ENCODE peak calls at places on chromosomes 11 and 22, in seven cellular contexts. One of them, this sample, is unnamed.

GRCh38 chr11:93051181-93051580 is 81.7 kb downstream of the MTNR1B start:
- DNase-seq in GM06990: no peak
- DNase-seq in MCF 10A: no peak
- DNase-seq in prostate gland: no peak
- DNase-seq in type B pancreatic cell: no peak
- DNase-seq in AG04450: peak
- DNase-seq in choroid plexus epithelial cell: peak
- DNase-seq in this sample: no peak

GRCh38 chr22:20117656-20118571 is 888 bp upstream of the TRMT2A start:
- DNase-seq in prostate gland: no peak
- DNase-seq in choroid plexus epithelial cell: peak
- DNase-seq in MCF 10A: peak
- DNase-seq in GM06990: peak
- DNase-seq in AG04450: no peak
- DNase-seq in type B pancreatic cell: no peak
- DNase-seq in this sample: no peak

GRCh38 chr11:72278911-72279310 is 34.9 kb upstream of the PHOX2A start:
- DNase-seq in GM06990: no peak
- DNase-seq in AG04450: no peak
- DNase-seq in choroid plexus epithelial cell: peak
- DNase-seq in prostate gland: no peak
- DNase-seq in MCF 10A: no peak
- DNase-seq in type B pancreatic cell: no peak
- DNase-seq in this sample: no peak

GRCh38 chr11:122882809-122883681 is 486 bp downstream of the JHY start:
- DNase-seq in type B pancreatic cell: peak
- DNase-seq in MCF 10A: peak
- DNase-seq in choroid plexus epithelial cell: peak
- DNase-seq in GM06990: peak
- DNase-seq in prostate gland: peak
- DNase-seq in AG04450: no peak
- DNase-seq in this sample: peak

GRCh38 chr11:123616505-123617198 is 37.8 kb downstream of the SCN3B start:
- DNase-seq in prostate gland: peak
- DNase-seq in choroid plexus epithelial cell: peak
- DNase-seq in MCF 10A: peak
- DNase-seq in type B pancreatic cell: no peak
- DNase-seq in AG04450: peak
- DNase-seq in GM06990: no peak
- DNase-seq in this sample: no peak

GRCh38 chr22:39185601-39186012 is 33.1 kb upstream of the CBX7 start:
- DNase-seq in prostate gland: peak
- DNase-seq in GM06990: no peak
- DNase-seq in type B pancreatic cell: no peak
- DNase-seq in AG04450: no peak
- DNase-seq in choroid plexus epithelial cell: peak
- DNase-seq in MCF 10A: no peak
- DNase-seq in this sample: no peak

GRCh38 chr22:19717691-19718254 is 3.5 kb downstream of the SEPTIN5 start:
- DNase-seq in type B pancreatic cell: peak
- DNase-seq in GM06990: peak
- DNase-seq in AG04450: peak
- DNase-seq in MCF 10A: peak
- DNase-seq in prostate gland: peak
- DNase-seq in choroid plexus epithelial cell: peak
- DNase-seq in this sample: peak

GRCh38 chr11:94525933-94526332 is 13.7 kb downstream of the C11orf97 start:
- DNase-seq in type B pancreatic cell: no peak
- DNase-seq in choroid plexus epithelial cell: peak
- DNase-seq in prostate gland: peak
- DNase-seq in AG04450: no peak
- DNase-seq in MCF 10A: peak
- DNase-seq in GM06990: no peak
- DNase-seq in this sample: no peak

GRCh38 chr11:98589975-98590374 is 430.8 kb upstream of the CNTN5 start:
- DNase-seq in GM06990: no peak
- DNase-seq in prostate gland: no peak
- DNase-seq in choroid plexus epithelial cell: no peak
- DNase-seq in type B pancreatic cell: no peak
- DNase-seq in AG04450: no peak
- DNase-seq in MCF 10A: no peak
- DNase-seq in this sample: no peak

GRCh38 chr11:7600205-7600775 is 73.0 kb downstream of the CYB5R2 start:
- DNase-seq in AG04450: peak
- DNase-seq in GM06990: no peak
- DNase-seq in MCF 10A: peak
- DNase-seq in type B pancreatic cell: no peak
- DNase-seq in prostate gland: peak
- DNase-seq in choroid plexus epithelial cell: peak
- DNase-seq in this sample: no peak

GRCh38 chr11:110951041-110951440 is 238.8 kb upstream of the ARHGAP20 start:
- DNase-seq in type B pancreatic cell: no peak
- DNase-seq in AG04450: no peak
- DNase-seq in prostate gland: no peak
- DNase-seq in choroid plexus epithelial cell: peak
- DNase-seq in MCF 10A: no peak
- DNase-seq in GM06990: no peak
- DNase-seq in this sample: no peak

GRCh38 chr11:69127091-69127850 is 28.5 kb upstream of the SMIM38 start:
- DNase-seq in MCF 10A: no peak
- DNase-seq in type B pancreatic cell: no peak
- DNase-seq in GM06990: no peak
- DNase-seq in prostate gland: no peak
- DNase-seq in AG04450: no peak
- DNase-seq in choroid plexus epithelial cell: no peak
- DNase-seq in this sample: no peak

GRCh38 chr11:96103721-96104120 is 179.8 kb upstream of the MTMR2 start:
- DNase-seq in MCF 10A: no peak
- DNase-seq in type B pancreatic cell: no peak
- DNase-seq in prostate gland: no peak
- DNase-seq in GM06990: no peak
- DNase-seq in choroid plexus epithelial cell: no peak
- DNase-seq in AG04450: no peak
- DNase-seq in this sample: no peak

GRCh38 chr11:19631657-19632325 is 80.8 kb upstream of the NAV2 start:
- DNase-seq in choroid plexus epithelial cell: no peak
- DNase-seq in type B pancreatic cell: no peak
- DNase-seq in AG04450: no peak
- DNase-seq in GM06990: no peak
- DNase-seq in MCF 10A: peak
- DNase-seq in prostate gland: no peak
- DNase-seq in this sample: no peak

GRCh38 chr11:128717581-128717980 is 23.7 kb downstream of the FLI1 start:
- DNase-seq in prostate gland: no peak
- DNase-seq in GM06990: no peak
- DNase-seq in AG04450: no peak
- DNase-seq in type B pancreatic cell: no peak
- DNase-seq in choroid plexus epithelial cell: no peak
- DNase-seq in MCF 10A: no peak
- DNase-seq in this sample: no peak

GRCh38 chr11:64186205-64187165 is 514 bp downstream of the STIP1 start:
- DNase-seq in choroid plexus epithelial cell: peak
- DNase-seq in GM06990: no peak
- DNase-seq in AG04450: no peak
- DNase-seq in type B pancreatic cell: no peak
- DNase-seq in MCF 10A: peak
- DNase-seq in prostate gland: peak
- DNase-seq in this sample: no peak

GRCh38 chr11:12964650-12965049 is 44.5 kb upstream of the RASSF10 start:
- DNase-seq in AG04450: no peak
- DNase-seq in type B pancreatic cell: no peak
- DNase-seq in choroid plexus epithelial cell: no peak
- DNase-seq in prostate gland: no peak
- DNase-seq in GM06990: no peak
- DNase-seq in MCF 10A: no peak
- DNase-seq in this sample: no peak

GRCh38 chr11:12201016-12201985 is 90.9 kb downstream of the MICAL2 start:
- DNase-seq in type B pancreatic cell: no peak
- DNase-seq in AG04450: no peak
- DNase-seq in prostate gland: no peak
- DNase-seq in MCF 10A: no peak
- DNase-seq in choroid plexus epithelial cell: peak
- DNase-seq in GM06990: no peak
- DNase-seq in this sample: no peak

DNA sequence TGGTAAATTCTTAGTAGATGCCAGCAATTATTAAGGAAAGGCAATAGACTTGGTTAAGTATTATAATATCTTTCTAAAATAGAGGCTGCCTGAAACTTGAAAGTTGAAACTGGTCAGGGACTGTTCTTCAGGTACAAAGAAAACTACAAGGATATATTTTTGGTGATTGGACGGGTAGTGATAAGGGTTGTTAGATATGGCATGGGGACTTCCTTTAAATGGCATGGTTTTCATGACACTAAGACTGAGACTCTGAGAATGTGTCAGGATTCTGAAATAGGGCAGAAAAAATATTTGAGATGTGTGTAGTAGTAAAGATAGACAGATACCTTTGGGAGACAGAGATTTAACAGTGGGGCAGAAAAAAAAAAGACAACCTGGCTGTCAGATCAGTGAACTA is 108.4 kb upstream of the SLC5A12 start:
- DNase-seq in GM06990: no peak
- DNase-seq in AG04450: no peak
- DNase-seq in type B pancreatic cell: no peak
- DNase-seq in prostate gland: no peak
- DNase-seq in MCF 10A: no peak
- DNase-seq in choroid plexus epithelial cell: no peak
- DNase-seq in this sample: no peak
- TF ChIP-seq CTCF in GM06990: no peak
- TF ChIP-seq CTCF in AG04450: no peak
- TF ChIP-seq CTCF in type B pancreatic cell: no peak
- TF ChIP-seq CTCF in prostate gland: no peak
- TF ChIP-seq CTCF in MCF 10A: no peak
- TF ChIP-seq CTCF in choroid plexus epithelial cell: no peak
- TF ChIP-seq CTCF in this sample: no peak

DNA sequence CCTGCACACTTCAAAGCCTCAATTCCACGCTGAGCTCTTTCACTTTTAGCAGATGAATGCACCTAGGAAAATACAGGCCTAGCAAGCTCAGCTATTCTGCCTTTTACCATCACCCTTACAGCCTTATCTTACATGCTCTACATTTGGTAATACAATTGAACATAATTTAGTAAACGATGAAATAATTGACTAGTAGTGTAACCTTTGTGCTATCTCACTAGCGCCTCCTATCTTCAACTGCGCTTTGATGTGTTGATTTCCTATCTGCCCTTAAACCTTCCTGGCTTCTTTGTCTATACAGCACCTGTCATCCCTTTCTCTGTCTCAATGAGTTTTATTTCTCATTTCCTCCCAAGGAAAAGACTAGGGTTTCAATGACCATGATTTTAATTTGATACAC is 149.7 kb downstream of the LRRC4C start:
- DNase-seq in type B pancreatic cell: no peak
- DNase-seq in GM06990: no peak
- DNase-seq in MCF 10A: no peak
- DNase-seq in choroid plexus epithelial cell: no peak
- DNase-seq in AG04450: no peak
- DNase-seq in prostate gland: no peak
- DNase-seq in this sample: no peak
- TF ChIP-seq CTCF in type B pancreatic cell: peak
- TF ChIP-seq CTCF in GM06990: peak
- TF ChIP-seq CTCF in MCF 10A: peak
- TF ChIP-seq CTCF in choroid plexus epithelial cell: no peak
- TF ChIP-seq CTCF in AG04450: no peak
- TF ChIP-seq CTCF in prostate gland: no peak
- TF ChIP-seq CTCF in this sample: no peak

GRCh38 chr11:131910491-131911387 is 540.3 kb downstream of the NTM start:
- DNase-seq in prostate gland: no peak
- DNase-seq in type B pancreatic cell: no peak
- DNase-seq in MCF 10A: no peak
- DNase-seq in choroid plexus epithelial cell: peak
- DNase-seq in GM06990: no peak
- DNase-seq in AG04450: no peak
- DNase-seq in this sample: no peak
- TF ChIP-seq CTCF in prostate gland: no peak
- TF ChIP-seq CTCF in type B pancreatic cell: no peak
- TF ChIP-seq CTCF in MCF 10A: no peak
- TF ChIP-seq CTCF in choroid plexus epithelial cell: no peak
- TF ChIP-seq CTCF in GM06990: no peak
- TF ChIP-seq CTCF in AG04450: no peak
- TF ChIP-seq CTCF in this sample: no peak

GRCh38 chr11:17498475-17498874 is 21.8 kb upstream of the ABCC8 start:
- DNase-seq in type B pancreatic cell: no peak
- DNase-seq in GM06990: no peak
- DNase-seq in choroid plexus epithelial cell: peak
- DNase-seq in prostate gland: no peak
- DNase-seq in MCF 10A: no peak
- DNase-seq in AG04450: no peak
- DNase-seq in this sample: no peak
- TF ChIP-seq CTCF in type B pancreatic cell: peak
- TF ChIP-seq CTCF in GM06990: peak
- TF ChIP-seq CTCF in choroid plexus epithelial cell: peak
- TF ChIP-seq CTCF in prostate gland: no peak
- TF ChIP-seq CTCF in MCF 10A: no peak
- TF ChIP-seq CTCF in AG04450: peak
- TF ChIP-seq CTCF in this sample: peak

DNA sequence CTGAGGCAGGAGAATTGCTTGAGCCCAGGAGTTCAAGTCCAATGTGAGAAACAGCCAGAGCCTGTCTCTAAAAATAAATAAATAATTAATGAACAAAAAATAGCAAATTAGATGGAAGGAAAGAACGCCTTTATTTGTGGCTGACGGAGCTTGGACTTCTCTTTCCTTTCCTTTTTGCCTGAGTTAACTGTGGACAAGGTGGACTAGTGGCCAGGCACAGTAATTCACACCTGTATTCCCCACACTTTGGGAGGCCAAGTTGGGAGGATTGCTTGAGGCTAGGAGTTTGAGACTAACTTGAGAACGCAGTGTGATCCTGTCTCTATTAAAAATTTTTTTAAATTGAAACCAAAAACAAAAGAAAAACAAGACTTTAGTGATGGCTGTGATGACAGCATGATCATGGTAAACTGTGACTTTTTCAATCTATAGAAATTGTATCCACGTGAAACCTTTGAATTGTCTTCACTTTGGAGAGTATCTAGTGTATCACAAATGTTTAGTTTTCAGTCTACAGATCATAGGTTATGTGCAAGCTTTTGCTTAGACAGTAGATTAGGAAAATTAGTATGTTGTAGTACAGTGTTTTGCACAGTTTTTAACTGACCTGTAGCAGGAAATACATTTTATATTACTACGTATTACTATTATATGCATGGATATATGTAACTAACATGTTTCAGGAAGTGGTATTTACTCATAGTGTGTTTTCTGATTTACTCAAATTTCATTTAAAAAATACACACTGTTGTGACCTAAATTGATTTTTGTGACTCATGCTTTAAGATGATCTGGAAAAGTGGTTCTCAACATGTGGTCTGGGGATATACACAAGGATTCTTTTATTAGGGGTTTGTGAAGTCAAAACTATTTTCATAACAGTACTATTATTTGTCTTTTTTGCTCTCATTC is 42.1 kb downstream of the KDM2A start:
- DNase-seq in GM06990: peak
- DNase-seq in prostate gland: no peak
- DNase-seq in MCF 10A: peak
- DNase-seq in AG04450: no peak
- DNase-seq in choroid plexus epithelial cell: peak
- DNase-seq in type B pancreatic cell: no peak
- DNase-seq in this sample: no peak
- TF ChIP-seq CTCF in GM06990: no peak
- TF ChIP-seq CTCF in prostate gland: no peak
- TF ChIP-seq CTCF in MCF 10A: no peak
- TF ChIP-seq CTCF in AG04450: no peak
- TF ChIP-seq CTCF in choroid plexus epithelial cell: no peak
- TF ChIP-seq CTCF in type B pancreatic cell: no peak
- TF ChIP-seq CTCF in this sample: no peak